ENCODE peak calls at places on chromosomes 4 and X, in seven cellular contexts. K, Y, U, E, C, M and Q are unnamed samples.

GRCh38 chr4:2457481-2458295 is 11.2 kb upstream of the RNF4 start:
- DNase-seq in K (no peak), C (peak), M (no peak), E (no peak), U (no peak), Y (no peak), Q (no peak)

GRCh38 chr4:86496094-86497060 is 97.7 kb upstream of the PTPN13 start:
- DNase-seq in K (peak), E (peak), Y (peak), C (peak), U (peak), M (no peak), Q (no peak)

GRCh38 chr4:8155660-8156421 is 2.8 kb downstream of the ABLIM2 start:
- DNase-seq in U (no peak), M (no peak), E (no peak), K (no peak), Y (no peak), C (no peak), Q (no peak)

GRCh38 chrX:39821709-39822095 is 276.1 kb downstream of the BCOR start:
- DNase-seq in C (no peak), K (no peak), M (no peak), U (no peak), E (no peak), Y (no peak), Q (no peak)

GRCh38 chr4:133483600-133484246 is 334.6 kb downstream of the PCDH10 start:
- DNase-seq in U (no peak), E (peak), K (peak), M (no peak), Y (peak), C (no peak), Q (no peak)

GRCh38 chr4:106325800-106326199 is 9.4 kb downstream of the AIMP1 start:
- DNase-seq in M (no peak), U (no peak), Y (no peak), C (no peak), E (peak), K (no peak), Q (no peak)

GRCh38 chr4:20384456-20384855 is 132.8 kb downstream of the SLIT2 start:
- DNase-seq in M (no peak), E (no peak), Y (no peak), C (no peak), U (no peak), K (no peak), Q (no peak)

GRCh38 chr4:105805501-105806120 is 89.7 kb upstream of the NPNT start:
- DNase-seq in C (no peak), U (no peak), K (no peak), E (no peak), Y (no peak), M (no peak), Q (no peak)

GRCh38 chr4:81355136-81355535 is 116.6 kb downstream of the RASGEF1B start:
- DNase-seq in E (no peak), U (no peak), Y (no peak), C (no peak), M (no peak), K (peak), Q (no peak)

GRCh38 chr4:171979461-171979860 is 166.3 kb downstream of the GALNTL6 start:
- DNase-seq in Y (no peak), C (no peak), E (no peak), U (no peak), M (no peak), K (no peak), Q (no peak)

GRCh38 chrX:39725928-39726619 is 371.7 kb downstream of the BCOR start:
- DNase-seq in M (no peak), K (no peak), Y (peak), C (no peak), E (peak), U (peak), Q (no peak)

GRCh38 chrX:87049567-87049966 is 468.0 kb upstream of the KLHL4 start:
- DNase-seq in K (no peak), C (no peak), E (no peak), Y (no peak), M (no peak), U (no peak), Q (no peak)

GRCh38 chrX:19721726-19722370 is 165.6 kb downstream of the SH3KBP1 start:
- DNase-seq in E (no peak), K (no peak), C (no peak), Y (peak), M (peak), U (no peak), Q (no peak)

GRCh38 chrX:131901581-131901980 is 121.5 kb upstream of the STK26 start:
- DNase-seq in Y (no peak), K (no peak), U (no peak), C (no peak), M (no peak), E (no peak), Q (no peak)

GRCh38 chr4:13544556-13545393 is 467 bp upstream of the NKX3-2 start:
- DNase-seq in U (peak), Y (peak), E (peak), C (no peak), M (peak), K (peak), Q (peak)

GRCh38 chrX:43809463-43809862 is 72.8 kb downstream of the MAOB start:
- DNase-seq in E (no peak), C (no peak), Y (peak), K (no peak), M (no peak), U (peak), Q (no peak)

GRCh38 chr4:182694551-182694950 is 222.6 kb downstream of the DCTD start:
- DNase-seq in E (no peak), K (no peak), M (no peak), U (no peak), C (no peak), Y (no peak), Q (no peak)

GRCh38 chrX:110004210-110004609 is 1.3 kb downstream of the TMEM164 start:
- DNase-seq in M (peak), K (peak), E (peak), C (no peak), Y (no peak), U (no peak), Q (no peak)

GRCh38 chr4:139768913-139769312 is 103.3 kb downstream of the MGST2 start:
- DNase-seq in C (no peak), E (no peak), K (no peak), Y (no peak), M (no peak), U (no peak), Q (no peak)

GRCh38 chr4:67006791-67007190 is 538.5 kb downstream of the CENPC start:
- DNase-seq in K (no peak), U (no peak), C (no peak), Y (no peak), M (no peak), E (no peak), Q (no peak)

GRCh38 chr4:16667464-16667863 is 231.0 kb downstream of the LDB2 start:
- DNase-seq in E (peak), C (no peak), Y (peak), K (no peak), M (no peak), U (no peak), Q (no peak)

GRCh38 chr4:87901426-87901825 is 68.7 kb downstream of the MEPE start:
- DNase-seq in E (no peak), K (no peak), M (no peak), Y (peak), U (no peak), C (no peak), Q (no peak)

GRCh38 chr4:128384091-128384520 is 96.5 kb upstream of the PGRMC2 start:
- DNase-seq in M (no peak), Y (peak), K (no peak), C (no peak), E (no peak), U (no peak), Q (no peak)

GRCh38 chr4:19711871-19712270 is 539.8 kb upstream of the SLIT2 start:
- DNase-seq in C (no peak), Y (peak), K (no peak), M (no peak), U (no peak), E (peak), Q (no peak)

GRCh38 chrX:2301901-2302300 is 198.9 kb downstream of the DHRSX start:
- DNase-seq in E (no peak), C (no peak), Y (no peak), K (no peak), M (no peak), U (no peak), Q (no peak)

GRCh38 chrX:75623535-75623934 is 100.7 kb upstream of the ZDHHC15 start:
- DNase-seq in E (no peak), M (no peak), K (peak), Y (no peak), U (no peak), C (no peak), Q (no peak)

DNA sequence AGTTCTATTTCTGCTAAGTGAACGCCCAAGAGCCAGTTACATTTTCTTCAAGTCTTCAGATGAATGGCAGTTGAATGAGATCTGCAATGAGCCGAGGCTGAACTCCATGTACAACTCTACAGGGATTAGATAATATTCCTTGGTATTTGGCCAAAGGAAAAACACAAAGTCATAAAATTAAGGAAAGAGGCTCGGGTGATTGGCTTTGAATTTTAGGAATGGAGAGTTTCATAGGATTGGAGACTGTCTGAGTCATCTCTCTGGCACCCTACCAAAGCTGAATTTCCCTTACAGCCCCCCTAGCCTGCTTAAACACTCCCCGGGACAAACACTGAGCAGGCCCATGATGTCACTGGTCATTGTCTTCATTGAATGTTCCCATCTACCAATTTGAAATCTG is 188.0 kb upstream of the C1QTNF7 start:
- DNase-seq in M (no peak), Y (peak), K (no peak), C (no peak), U (peak), E (no peak), Q (no peak)
- H3K4me3 ChIP-seq in M (no peak), Y (no peak), K (no peak), C (no peak), U (no peak), E (no peak), Q (no peak)

DNA sequence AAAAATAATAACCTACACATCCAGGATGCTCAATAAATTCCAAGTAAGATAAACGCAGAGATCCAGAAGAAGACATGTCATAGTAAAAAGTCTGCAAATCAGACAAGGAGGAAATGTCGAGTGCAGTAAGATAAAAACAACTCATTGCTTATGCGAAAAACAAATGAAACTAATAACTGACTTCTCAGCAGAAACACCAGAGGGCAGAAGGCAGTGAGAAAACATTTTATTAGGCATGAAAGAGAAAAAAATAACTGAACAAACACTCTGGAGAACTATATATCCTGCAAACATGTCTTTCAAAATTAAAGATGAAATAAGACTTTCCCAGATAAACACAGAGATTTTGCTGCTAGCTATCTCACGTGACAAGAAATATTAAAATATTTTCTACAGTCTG is 201.3 kb upstream of the CTSO start:
- DNase-seq in C (peak), E (no peak), K (no peak), M (no peak), U (no peak), Y (no peak), Q (no peak)
- TF ChIP-seq CTCF in C (peak), E (no peak), K (no peak), M (no peak), U (no peak), Y (peak), Q (no peak)

DNA sequence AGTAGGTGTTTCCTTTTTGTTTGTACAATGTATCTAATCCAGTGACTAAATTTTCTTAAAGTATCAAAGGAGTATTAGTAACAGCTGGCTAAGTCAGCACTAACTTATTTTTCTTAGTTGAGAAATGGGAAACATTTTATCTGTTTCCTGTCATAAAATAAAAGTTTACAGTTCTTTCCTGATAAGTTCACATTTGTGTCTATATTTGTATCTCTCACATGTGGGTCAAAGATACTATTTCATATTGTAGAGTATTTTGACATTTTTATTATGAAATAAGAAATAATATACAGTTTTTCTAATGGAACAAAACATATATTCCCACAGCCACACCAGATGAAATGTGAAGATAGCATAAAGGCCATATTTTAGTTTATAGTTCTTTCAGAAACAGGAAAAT is 90.4 kb downstream of the RAPGEF2 start:
- DNase-seq in K (no peak), E (no peak), C (no peak), Y (no peak), M (no peak), U (no peak), Q (no peak)
- H3K4me3 ChIP-seq in K (no peak), E (no peak), C (no peak), Y (no peak), M (no peak), U (no peak), Q (no peak)

GRCh38 chrX:124215786-124216185 is 116.7 kb upstream of the TEX13D start:
- DNase-seq in Y (no peak), C (no peak), K (no peak), U (no peak), E (no peak), M (no peak), Q (no peak)

GRCh38 chrX:124212622-124213021 is 119.8 kb upstream of the TEX13D start:
- DNase-seq in Y (no peak), M (no peak), U (no peak), E (peak), K (no peak), C (peak), Q (no peak)

GRCh38 chrX:124209792-124210576 is 122.5 kb upstream of the TEX13D start:
- DNase-seq in M (no peak), Y (no peak), E (no peak), K (no peak), C (no peak), U (no peak), Q (no peak)

GRCh38 chrX:124208675-124209074 is 123.8 kb upstream of the TEX13D start:
- DNase-seq in M (no peak), E (no peak), Y (no peak), K (no peak), U (no peak), C (no peak), Q (no peak)

DNA sequence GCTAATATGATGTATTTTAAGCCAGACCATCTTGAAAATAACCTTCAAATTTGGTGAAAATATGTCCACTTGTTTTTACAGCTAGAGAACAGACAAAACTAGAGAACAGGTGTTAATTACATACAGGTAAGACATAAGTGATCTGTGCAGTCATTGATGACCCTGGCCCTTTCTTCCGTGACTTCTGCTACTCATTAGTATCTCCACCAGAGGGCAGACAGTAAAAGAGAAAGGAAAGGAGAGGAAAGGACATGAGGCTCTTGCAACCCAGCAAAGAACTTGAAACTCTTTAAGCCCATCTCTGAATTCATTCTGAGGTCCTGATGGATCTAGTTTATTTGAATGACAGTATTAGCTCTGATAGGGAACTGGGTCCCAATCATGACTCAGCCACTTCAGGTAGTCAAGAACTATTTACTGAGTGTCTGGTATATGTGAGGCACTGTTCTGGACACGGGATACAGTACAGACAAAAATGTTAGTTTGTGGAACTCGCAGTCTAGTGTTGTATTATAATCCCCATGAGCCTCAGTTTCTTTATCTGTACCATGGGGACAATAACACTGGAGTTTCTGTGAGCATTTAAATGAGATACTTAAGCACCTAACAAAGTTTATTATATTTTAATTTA is 121.0 kb upstream of the TEX13D start:
- DNase-seq in E (peak), K (peak), M (no peak), Y (no peak), C (peak), U (no peak), Q (no peak)
- TF ChIP-seq CTCF in E (peak), K (peak), M (peak), Y (peak), C (peak), U (no peak), Q (peak)

GRCh38 chrX:23902419-23902818 is 5.3 kb downstream of the APOO start:
- DNase-seq in C (peak), U (no peak), E (peak), Y (peak), K (peak), M (no peak), Q (no peak)
- H3K4me3 ChIP-seq in C (no peak), U (no peak), E (no peak), Y (no peak), K (no peak), M (no peak), Q (no peak)

DNA sequence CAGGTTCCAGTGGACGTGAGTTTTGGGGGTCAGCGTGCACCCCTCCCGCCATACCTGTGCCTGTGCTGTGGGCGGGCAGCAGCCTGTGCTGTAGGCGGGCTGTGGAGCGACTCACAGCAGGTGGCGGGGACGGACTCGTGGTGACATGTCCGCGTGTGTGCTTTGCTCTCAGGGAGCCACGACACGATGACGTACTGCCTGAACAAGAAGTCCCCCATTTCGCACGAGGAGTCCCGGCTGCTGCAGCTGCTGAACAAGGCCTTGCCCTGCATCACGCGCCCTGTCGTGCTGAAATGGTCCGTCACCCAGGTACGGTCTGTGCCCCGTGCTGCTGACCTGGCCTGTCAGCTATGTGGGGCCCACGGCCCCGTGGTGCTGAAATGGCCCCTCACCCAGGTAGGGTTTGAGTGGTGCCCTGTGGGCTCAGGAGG is 7.4 kb downstream of the PLCXD1 start:
- DNase-seq in Y (no peak), K (no peak), M (no peak), E (no peak), U (no peak), C (no peak), Q (no peak)
- TF ChIP-seq CTCF in Y (no peak), K (no peak), M (no peak), E (no peak), U (no peak), C (no peak), Q (no peak)